ENCODE peak calls at places on chromosomes 11 and 22, in nine cellular contexts. One of them, this sample, is unnamed.

GRCh38 chr11:70472240-70472639 is 73.9 kb downstream of the CTTN start:
- DNase-seq in tibial nerve: no peak
- DNase-seq in body of pancreas: no peak
- DNase-seq in heart left ventricle: no peak
- DNase-seq in adrenal gland: no peak
- DNase-seq in GM12878: no peak
- DNase-seq in breast epithelium: no peak
- DNase-seq in sigmoid colon: peak; percentile 22
- DNase-seq in suprapubic skin: no peak
- DNase-seq in this sample: no peak

GRCh38 chr11:62599909-62600308 is 1.8 kb downstream of the MTA2 start:
- DNase-seq in tibial nerve: no peak
- DNase-seq in body of pancreas: no peak
- DNase-seq in heart left ventricle: peak; percentile 9
- DNase-seq in adrenal gland: no peak
- DNase-seq in GM12878: no peak
- DNase-seq in breast epithelium: no peak
- DNase-seq in sigmoid colon: no peak
- DNase-seq in suprapubic skin: no peak
- DNase-seq in this sample: no peak

GRCh38 chr22:44893731-44894080 is 116.1 kb downstream of the PHF21B start:
- DNase-seq in tibial nerve: no peak
- DNase-seq in body of pancreas: no peak
- DNase-seq in heart left ventricle: no peak
- DNase-seq in adrenal gland: no peak
- DNase-seq in GM12878: no peak
- DNase-seq in breast epithelium: no peak
- DNase-seq in sigmoid colon: no peak
- DNase-seq in suprapubic skin: peak; percentile 27
- DNase-seq in this sample: peak; percentile 1

GRCh38 chr22:25053153-25053805 is 100.8 kb downstream of the KIAA1671 start:
- DNase-seq in tibial nerve: peak; percentile 27
- DNase-seq in body of pancreas: no peak
- DNase-seq in heart left ventricle: no peak
- DNase-seq in adrenal gland: no peak
- DNase-seq in GM12878: no peak
- DNase-seq in breast epithelium: no peak
- DNase-seq in sigmoid colon: no peak
- DNase-seq in suprapubic skin: no peak
- DNase-seq in this sample: peak; percentile 65

GRCh38 chr22:44210721-44211120 is 30.0 kb downstream of the PARVG start:
- DNase-seq in tibial nerve: no peak
- DNase-seq in body of pancreas: no peak
- DNase-seq in heart left ventricle: no peak
- DNase-seq in adrenal gland: no peak
- DNase-seq in GM12878: no peak
- DNase-seq in breast epithelium: no peak
- DNase-seq in sigmoid colon: peak; percentile 47
- DNase-seq in suprapubic skin: no peak
- DNase-seq in this sample: no peak

GRCh38 chr11:6233984-6234313 is 487 bp downstream of the FHIP1B start:
- DNase-seq in tibial nerve: no peak
- DNase-seq in body of pancreas: no peak
- DNase-seq in heart left ventricle: no peak
- DNase-seq in adrenal gland: no peak
- DNase-seq in GM12878: no peak
- DNase-seq in breast epithelium: no peak
- DNase-seq in sigmoid colon: no peak
- DNase-seq in suprapubic skin: no peak
- DNase-seq in this sample: peak; percentile 29

GRCh38 chr11:36010010-36010740 is 66.3 kb downstream of the LDLRAD3 start:
- DNase-seq in tibial nerve: no peak
- DNase-seq in body of pancreas: no peak
- DNase-seq in heart left ventricle: no peak
- DNase-seq in adrenal gland: no peak
- DNase-seq in GM12878: no peak
- DNase-seq in breast epithelium: no peak
- DNase-seq in sigmoid colon: no peak
- DNase-seq in suprapubic skin: no peak
- DNase-seq in this sample: no peak

GRCh38 chr11:68354181-68354872 is 41.9 kb downstream of the LRP5 start:
- DNase-seq in tibial nerve: peak; percentile 63
- DNase-seq in body of pancreas: peak; percentile 88
- DNase-seq in heart left ventricle: peak; percentile 94
- DNase-seq in adrenal gland: peak; percentile 95
- DNase-seq in GM12878: no peak
- DNase-seq in breast epithelium: peak; percentile 94
- DNase-seq in sigmoid colon: peak; percentile 97
- DNase-seq in suprapubic skin: peak; percentile 90
- DNase-seq in this sample: peak; percentile 89

GRCh38 chr11:125591659-125592304 is 870 bp upstream of the STT3A start:
- DNase-seq in tibial nerve: no peak
- DNase-seq in body of pancreas: peak; percentile 27
- DNase-seq in heart left ventricle: peak; percentile 40
- DNase-seq in adrenal gland: peak; percentile 67
- DNase-seq in GM12878: no peak
- DNase-seq in breast epithelium: peak; percentile 35
- DNase-seq in sigmoid colon: peak; percentile 78
- DNase-seq in suprapubic skin: peak; percentile 70
- DNase-seq in this sample: peak; percentile 37

GRCh38 chr11:86396403-86396802 is 21.7 kb downstream of the CCDC81 start:
- DNase-seq in tibial nerve: no peak
- DNase-seq in body of pancreas: no peak
- DNase-seq in heart left ventricle: no peak
- DNase-seq in adrenal gland: no peak
- DNase-seq in GM12878: no peak
- DNase-seq in breast epithelium: no peak
- DNase-seq in sigmoid colon: no peak
- DNase-seq in suprapubic skin: no peak
- DNase-seq in this sample: no peak

GRCh38 chr22:31585161-31585859 is 76.7 kb downstream of the PISD start:
- DNase-seq in tibial nerve: no peak
- DNase-seq in body of pancreas: no peak
- DNase-seq in heart left ventricle: no peak
- DNase-seq in adrenal gland: no peak
- DNase-seq in GM12878: no peak
- DNase-seq in breast epithelium: no peak
- DNase-seq in sigmoid colon: no peak
- DNase-seq in suprapubic skin: no peak
- DNase-seq in this sample: no peak

GRCh38 chr11:128563942-128564641 is 23.3 kb downstream of the ETS1 start:
- DNase-seq in tibial nerve: no peak
- DNase-seq in body of pancreas: no peak
- DNase-seq in heart left ventricle: no peak
- DNase-seq in adrenal gland: no peak
- DNase-seq in GM12878: no peak
- DNase-seq in breast epithelium: no peak
- DNase-seq in sigmoid colon: peak; percentile 36
- DNase-seq in suprapubic skin: no peak
- DNase-seq in this sample: no peak

GRCh38 chr11:117735350-117735977 is 61.6 kb downstream of the DSCAML1 start:
- DNase-seq in tibial nerve: no peak
- DNase-seq in body of pancreas: no peak
- DNase-seq in heart left ventricle: no peak
- DNase-seq in adrenal gland: no peak
- DNase-seq in GM12878: no peak
- DNase-seq in breast epithelium: no peak
- DNase-seq in sigmoid colon: no peak
- DNase-seq in suprapubic skin: no peak
- DNase-seq in this sample: no peak

GRCh38 chr11:116166788-116167465 is 605.9 kb downstream of the BUD13 start:
- DNase-seq in tibial nerve: no peak
- DNase-seq in body of pancreas: no peak
- DNase-seq in heart left ventricle: no peak
- DNase-seq in adrenal gland: peak; percentile 11
- DNase-seq in GM12878: no peak
- DNase-seq in breast epithelium: no peak
- DNase-seq in sigmoid colon: no peak
- DNase-seq in suprapubic skin: no peak
- DNase-seq in this sample: no peak

GRCh38 chr22:22349455-22349836 is 104.9 kb downstream of the VPREB1 start:
- DNase-seq in tibial nerve: no peak
- DNase-seq in body of pancreas: no peak
- DNase-seq in heart left ventricle: no peak
- DNase-seq in adrenal gland: no peak
- DNase-seq in GM12878: no peak
- DNase-seq in breast epithelium: no peak
- DNase-seq in sigmoid colon: no peak
- DNase-seq in suprapubic skin: no peak
- DNase-seq in this sample: no peak

GRCh38 chr11:118605116-118605867 is 2.1 kb upstream of the PHLDB1 start:
- DNase-seq in tibial nerve: peak; percentile 75
- DNase-seq in body of pancreas: peak; percentile 45
- DNase-seq in heart left ventricle: peak; percentile 86
- DNase-seq in adrenal gland: peak; percentile 89
- DNase-seq in GM12878: no peak
- DNase-seq in breast epithelium: no peak
- DNase-seq in sigmoid colon: peak; percentile 95
- DNase-seq in suprapubic skin: peak; percentile 90
- DNase-seq in this sample: peak; percentile 62

GRCh38 chr11:68504432-68505066 is 44.0 kb downstream of the PPP6R3 start:
- DNase-seq in tibial nerve: no peak
- DNase-seq in body of pancreas: no peak
- DNase-seq in heart left ventricle: no peak
- DNase-seq in adrenal gland: no peak
- DNase-seq in GM12878: no peak
- DNase-seq in breast epithelium: no peak
- DNase-seq in sigmoid colon: no peak
- DNase-seq in suprapubic skin: no peak
- DNase-seq in this sample: no peak

GRCh38 chr22:40531951-40532900 is 104.3 kb downstream of the MRTFA start:
- DNase-seq in tibial nerve: no peak
- DNase-seq in body of pancreas: no peak
- DNase-seq in heart left ventricle: no peak
- DNase-seq in adrenal gland: no peak
- DNase-seq in GM12878: no peak
- DNase-seq in breast epithelium: no peak
- DNase-seq in sigmoid colon: no peak
- DNase-seq in suprapubic skin: no peak
- DNase-seq in this sample: no peak

GRCh38 chr22:24171822-24172221 is 9.5 kb upstream of the SUSD2 start:
- DNase-seq in tibial nerve: no peak
- DNase-seq in body of pancreas: no peak
- DNase-seq in heart left ventricle: no peak
- DNase-seq in adrenal gland: no peak
- DNase-seq in GM12878: no peak
- DNase-seq in breast epithelium: no peak
- DNase-seq in sigmoid colon: no peak
- DNase-seq in suprapubic skin: no peak
- DNase-seq in this sample: no peak

GRCh38 chr11:122717264-122717867 is 61.8 kb downstream of the UBASH3B start:
- DNase-seq in tibial nerve: no peak
- DNase-seq in body of pancreas: no peak
- DNase-seq in heart left ventricle: no peak
- DNase-seq in adrenal gland: peak; percentile 53
- DNase-seq in GM12878: peak; percentile 73
- DNase-seq in breast epithelium: no peak
- DNase-seq in sigmoid colon: no peak
- DNase-seq in suprapubic skin: no peak
- DNase-seq in this sample: peak; percentile 64
- TF ChIP-seq POLR2A in tibial nerve: no peak
- TF ChIP-seq POLR2A in body of pancreas: no peak
- TF ChIP-seq POLR2A in heart left ventricle: no peak
- TF ChIP-seq POLR2A in adrenal gland: no peak
- TF ChIP-seq POLR2A in GM12878: no peak
- TF ChIP-seq POLR2A in breast epithelium: no peak
- TF ChIP-seq POLR2A in sigmoid colon: no peak
- TF ChIP-seq POLR2A in suprapubic skin: no peak
- TF ChIP-seq POLR2A in this sample: no peak

DNA sequence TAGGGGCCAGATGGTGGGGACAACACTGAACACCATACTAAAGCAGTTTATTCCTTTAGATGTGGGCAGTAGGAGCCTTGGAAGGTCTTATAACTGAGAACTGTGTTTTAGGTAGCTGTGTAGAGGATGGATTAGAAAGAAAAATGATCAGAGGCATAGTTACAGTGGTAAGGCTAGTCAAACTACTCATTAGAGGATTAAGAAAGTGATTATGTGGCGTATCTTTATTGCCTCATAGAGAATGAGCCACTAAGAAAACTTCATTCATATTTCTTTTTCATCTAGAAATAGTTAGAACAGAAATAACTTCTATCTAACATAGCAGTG is 155.8 kb upstream of the RASSF10 start:
- DNase-seq in tibial nerve: no peak
- DNase-seq in body of pancreas: no peak
- DNase-seq in heart left ventricle: no peak
- DNase-seq in adrenal gland: no peak
- DNase-seq in GM12878: no peak
- DNase-seq in breast epithelium: no peak
- DNase-seq in sigmoid colon: no peak
- DNase-seq in suprapubic skin: no peak
- DNase-seq in this sample: no peak
- H3K4me1 ChIP-seq in tibial nerve: peaks cover 38% of the 10 kb centered on the region
- H3K4me1 ChIP-seq in body of pancreas: peaks cover 64% of the 10 kb centered on the region
- H3K4me1 ChIP-seq in heart left ventricle: no peaks in the 10 kb centered on the region
- H3K4me1 ChIP-seq in adrenal gland: peaks cover 13% of the 10 kb centered on the region
- H3K4me1 ChIP-seq in GM12878: no peaks in the 10 kb centered on the region
- H3K4me1 ChIP-seq in breast epithelium: no peaks in the 10 kb centered on the region
- H3K4me1 ChIP-seq in sigmoid colon: peaks cover 32% of the 10 kb centered on the region
- H3K4me1 ChIP-seq in suprapubic skin: peaks cover 21% of the 10 kb centered on the region
- H3K4me1 ChIP-seq in this sample: peaks cover 51% of the 10 kb centered on the region

DNA sequence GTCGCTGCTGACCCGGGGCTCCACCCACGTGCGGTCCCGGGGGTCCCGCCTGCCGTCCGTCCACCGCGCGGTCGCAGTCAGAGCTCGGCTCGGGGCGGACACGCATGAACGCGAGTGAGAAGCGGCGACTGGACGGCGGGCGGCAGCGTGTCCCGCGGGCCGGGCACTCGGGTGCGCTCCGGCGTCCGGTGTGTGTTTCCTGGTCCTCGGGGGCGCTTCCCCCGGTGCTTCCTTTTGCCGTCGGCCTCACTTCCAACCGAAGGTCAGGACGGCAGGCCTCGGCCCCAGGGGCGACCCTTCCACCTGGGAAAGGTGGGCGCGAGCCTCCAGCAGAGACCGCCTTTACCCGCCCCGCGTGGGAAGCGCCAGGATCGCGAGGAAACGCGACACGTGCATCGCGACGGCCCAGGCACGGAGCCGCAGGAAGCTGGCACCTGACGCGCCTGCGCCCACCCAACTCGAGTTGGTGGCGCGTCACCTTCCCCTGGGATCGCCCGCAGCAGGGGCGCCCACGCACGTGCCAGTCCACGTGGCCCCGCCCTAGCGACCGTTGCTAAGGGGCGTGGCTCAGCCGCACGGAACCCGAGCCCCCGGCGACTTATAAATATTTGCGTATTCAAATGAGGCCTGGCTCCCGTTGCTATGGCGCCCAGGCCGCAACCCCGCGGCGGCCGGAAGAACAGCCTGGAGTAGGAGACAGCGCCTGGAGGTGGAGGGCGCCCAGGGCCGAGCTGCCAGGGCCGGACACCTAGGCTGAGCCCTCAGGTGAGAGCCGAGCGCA is at the start of gene LRRC56:
- DNase-seq in tibial nerve: peak; percentile 49
- DNase-seq in body of pancreas: peak; percentile 94
- DNase-seq in heart left ventricle: peak; percentile 79
- DNase-seq in adrenal gland: peak; percentile 90
- DNase-seq in GM12878: peak; percentile 79
- DNase-seq in breast epithelium: peak; percentile 85
- DNase-seq in sigmoid colon: peak; percentile 84
- DNase-seq in suprapubic skin: peak; percentile 91
- DNase-seq in this sample: peak; percentile 93
- TF ChIP-seq POLR2A in tibial nerve: no peak
- TF ChIP-seq POLR2A in body of pancreas: peak; percentile 44
- TF ChIP-seq POLR2A in heart left ventricle: no peak
- TF ChIP-seq POLR2A in adrenal gland: peak; percentile 15
- TF ChIP-seq POLR2A in GM12878: peak; percentile 75
- TF ChIP-seq POLR2A in breast epithelium: no peak
- TF ChIP-seq POLR2A in sigmoid colon: no peak
- TF ChIP-seq POLR2A in suprapubic skin: no peak
- TF ChIP-seq POLR2A in this sample: peak; percentile 39

GRCh38 chr11:824292-824880 is 3.3 kb upstream of the CRACR2B start:
- DNase-seq in tibial nerve: no peak
- DNase-seq in body of pancreas: peak; percentile 93
- DNase-seq in heart left ventricle: no peak
- DNase-seq in adrenal gland: no peak
- DNase-seq in GM12878: no peak
- DNase-seq in breast epithelium: no peak
- DNase-seq in sigmoid colon: no peak
- DNase-seq in suprapubic skin: no peak
- DNase-seq in this sample: peak; percentile 62
- H3K4me1 ChIP-seq in tibial nerve: peaks cover 57% of the 10 kb centered on the region
- H3K4me1 ChIP-seq in body of pancreas: peaks cover 91% of the 10 kb centered on the region
- H3K4me1 ChIP-seq in heart left ventricle: peaks cover 49% of the 10 kb centered on the region
- H3K4me1 ChIP-seq in adrenal gland: peaks cover 40% of the 10 kb centered on the region
- H3K4me1 ChIP-seq in GM12878: peaks cover 20% of the 10 kb centered on the region
- H3K4me1 ChIP-seq in breast epithelium: peaks cover 57% of the 10 kb centered on the region
- H3K4me1 ChIP-seq in sigmoid colon: peaks cover 40% of the 10 kb centered on the region
- H3K4me1 ChIP-seq in suprapubic skin: peaks cover 67% of the 10 kb centered on the region
- H3K4me1 ChIP-seq in this sample: peaks cover 25% of the 10 kb centered on the region